ENCODE peak calls at places on chromosomes 6 and 20, in five cellular contexts. O is neuronal stem cell, X is IMR-90, Z is H9, H is H1. M is an unnamed sample.

GRCh38 chr6:106823732-106824351 is 150.7 kb downstream of the CD24 start:
- DNase-seq in O (no peak), H (peak; percentile 59), Z (peak; percentile 91), X (no peak), M (no peak)

GRCh38 chr6:109718991-109719390 is 27.9 kb downstream of the FIG4 start:
- DNase-seq in Z (no peak), O (no peak), X (peak; percentile 34), H (no peak), M (no peak)

GRCh38 chr6:1576711-1577110 is 33.0 kb upstream of the FOXC1 start:
- DNase-seq in H (no peak), Z (no peak), X (no peak), O (no peak), M (no peak)

GRCh38 chr20:20441259-20441658 is 73.4 kb downstream of the INSM1 start:
- DNase-seq in Z (no peak), H (no peak), X (no peak), O (no peak), M (no peak)

GRCh38 chr20:25867776-25868649 is 171.4 kb upstream of the ZNF337 start:
- DNase-seq in H (peak; percentile 81), X (peak; percentile 16), O (no peak), Z (peak; percentile 78), M (peak; percentile 33)

GRCh38 chr6:34938268-34938667 is 49.2 kb downstream of the ANKS1A start:
- DNase-seq in H (no peak), X (no peak), O (no peak), Z (no peak), M (no peak)

GRCh38 chr6:162403031-162403430 is 324.5 kb downstream of the PRKN start:
- DNase-seq in H (no peak), O (no peak), X (no peak), Z (no peak), M (no peak)

GRCh38 chr6:217048-217659 is 75.1 kb upstream of the DUSP22 start:
- DNase-seq in Z (peak; percentile 87), H (peak; percentile 90), O (no peak), X (no peak), M (no peak)

GRCh38 chr6:99344289-99344688 is 5.2 kb downstream of the FAXC start:
- DNase-seq in Z (no peak), O (no peak), X (peak; percentile 60), H (no peak), M (peak; percentile 22)

GRCh38 chr6:23842760-23843159 is 283.3 kb upstream of the NRSN1 start:
- DNase-seq in X (no peak), O (no peak), H (no peak), Z (no peak), M (no peak)

GRCh38 chr6:87436435-87436834 is 28.7 kb downstream of the CFAP206 start:
- DNase-seq in Z (peak; percentile 77), X (peak; percentile 73), H (peak; percentile 69), O (peak; percentile 82), M (peak; percentile 76)

GRCh38 chr6:112015725-112016124 is 38.2 kb upstream of the CCN6 start:
- DNase-seq in X (no peak), O (no peak), Z (no peak), H (no peak), M (no peak)

GRCh38 chr6:144729502-144729901 is 444.4 kb downstream of the UTRN start:
- DNase-seq in O (no peak), X (no peak), Z (no peak), H (no peak), M (no peak)

GRCh38 chr6:55827818-55828522 is 47.4 kb downstream of the BMP5 start:
- DNase-seq in Z (no peak), X (peak; percentile 33), H (no peak), O (no peak), M (no peak)

GRCh38 chr6:81450180-81450579 is 302.3 kb downstream of the TENT5A start:
- DNase-seq in Z (no peak), H (no peak), O (no peak), X (peak; percentile 67), M (peak; percentile 21)

GRCh38 chr20:33009214-33010132 is 2.0 kb downstream of the BPIFB2 start:
- DNase-seq in O (no peak), X (no peak), Z (no peak), H (no peak), M (no peak)

GRCh38 chr6:162772466-162772865 is 44.7 kb downstream of the PACRG start:
- DNase-seq in O (peak; percentile 63), Z (no peak), H (no peak), X (no peak), M (no peak)

GRCh38 chr6:125868252-125868651 is 77.5 kb downstream of the NCOA7 start:
- DNase-seq in O (no peak), Z (no peak), X (no peak), H (no peak), M (no peak)

GRCh38 chr20:33407251-33407650 is 5.9 kb upstream of the CDK5RAP1 start:
- DNase-seq in O (no peak), X (peak; percentile 36), Z (no peak), H (no peak), M (peak; percentile 32)

GRCh38 chr20:46371656-46372055 is 34.8 kb downstream of the ELMO2 start:
- DNase-seq in X (no peak), H (no peak), O (no peak), Z (no peak), M (peak; percentile 52)

GRCh38 chr6:31086788-31087440 is 25.5 kb downstream of the C6orf15 start:
- DNase-seq in Z (no peak), H (no peak), O (no peak), X (peak; percentile 84), M (peak; percentile 80)

GRCh38 chr20:20199338-20200160 is 147.2 kb downstream of the CFAP61 start:
- DNase-seq in X (no peak), Z (no peak), H (no peak), O (no peak), M (no peak)

GRCh38 chr6:110542311-110543024 is 66.1 kb upstream of the SLC22A16 start:
- DNase-seq in H (no peak), X (no peak), Z (no peak), O (no peak), M (peak; percentile 37)

GRCh38 chr6:2162089-2162465 is 83.3 kb downstream of the GMDS start:
- DNase-seq in H (no peak), Z (no peak), O (no peak), X (no peak), M (no peak)

GRCh38 chr20:59729476-59729875 is 125.1 kb downstream of the PHACTR3 start:
- DNase-seq in O (no peak), H (no peak), Z (no peak), X (no peak), M (no peak)

GRCh38 chr6:159451051-159451450 is 242.0 kb downstream of the SOD2 start:
- DNase-seq in Z (no peak), O (no peak), H (no peak), X (peak; percentile 78), M (no peak)

DNA sequence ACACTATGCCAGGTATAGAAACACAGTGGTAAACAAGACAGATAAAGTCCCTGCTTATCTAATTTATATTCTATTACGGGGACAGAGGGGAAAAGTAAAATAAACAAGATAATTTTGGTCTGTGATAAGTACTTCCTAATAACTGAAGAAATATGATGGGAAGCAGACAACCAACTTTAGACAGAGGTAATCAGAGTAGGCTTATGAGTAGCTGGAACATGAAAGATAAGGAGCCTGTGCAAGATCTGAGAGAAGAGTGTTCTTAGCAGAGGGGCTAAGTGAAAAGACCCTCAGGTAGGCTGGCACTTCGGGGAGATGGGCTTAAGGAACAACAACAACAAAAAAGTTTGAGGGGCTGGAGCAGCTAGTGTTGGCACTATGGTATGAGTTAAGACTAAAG is 4.1 kb downstream of the RNF8 start:
- DNase-seq in O (no peak), H (no peak), X (no peak), Z (no peak), M (no peak)
- H4K91ac ChIP-seq in O (no peak overlapping the region), H (no peak overlapping the region), X (no peak overlapping the region), Z (no peak overlapping the region), M (no peak overlapping the region)

DNA sequence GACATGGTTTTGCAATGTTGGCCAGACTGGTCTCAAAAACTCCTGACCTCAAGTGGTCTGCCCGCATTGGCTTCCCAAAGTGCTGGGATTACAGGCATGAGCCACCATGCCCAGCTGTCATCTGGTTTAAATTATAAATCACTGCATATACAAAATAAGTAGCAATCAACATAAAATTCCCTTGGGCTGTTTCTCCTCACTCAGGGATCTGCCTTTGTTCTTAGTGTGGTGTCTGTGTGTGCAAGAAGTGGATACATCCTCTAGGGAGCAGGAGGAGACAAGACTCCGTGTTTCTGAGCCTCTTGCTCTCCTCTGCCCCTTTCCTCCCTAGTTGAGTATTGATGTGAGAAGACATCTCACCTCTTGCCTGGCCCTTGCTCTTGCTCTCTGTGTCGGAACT is 65.2 kb upstream of the ADGRF4 start:
- DNase-seq in O (no peak), Z (no peak), X (no peak), H (no peak), M (peak; percentile 23)
- H2BK15ac ChIP-seq in O (no peak overlapping the region), Z (no peak overlapping the region), X (no peak overlapping the region), H (no peak overlapping the region), M (no peak overlapping the region)

GRCh38 chr6:52423448-52423847 is 3.3 kb downstream of the EFHC1 start:
- DNase-seq in H (no peak), Z (no peak), O (no peak), X (no peak), M (no peak)
- H4K91ac ChIP-seq in H (no peak overlapping the region), Z (no peak overlapping the region), O (no peak overlapping the region), X (peak overlapping the region; percentile 75), M (no peak overlapping the region)

GRCh38 chr20:4083103-4083864 is 67.9 kb upstream of the RNF24 start:
- DNase-seq in H (peak; percentile 56), X (no peak), O (no peak), Z (no peak), M (no peak)

GRCh38 chr20:4084721-4085120 is 69.4 kb upstream of the RNF24 start:
- DNase-seq in Z (no peak), O (no peak), X (no peak), H (no peak), M (no peak)

GRCh38 chr20:4081396-4081795 is 66.0 kb upstream of the RNF24 start:
- DNase-seq in X (no peak), H (no peak), O (no peak), Z (no peak), M (no peak)

GRCh38 chr20:4084096-4084495 is 68.7 kb upstream of the RNF24 start:
- DNase-seq in O (no peak), X (no peak), Z (no peak), H (no peak), M (no peak)

DNA sequence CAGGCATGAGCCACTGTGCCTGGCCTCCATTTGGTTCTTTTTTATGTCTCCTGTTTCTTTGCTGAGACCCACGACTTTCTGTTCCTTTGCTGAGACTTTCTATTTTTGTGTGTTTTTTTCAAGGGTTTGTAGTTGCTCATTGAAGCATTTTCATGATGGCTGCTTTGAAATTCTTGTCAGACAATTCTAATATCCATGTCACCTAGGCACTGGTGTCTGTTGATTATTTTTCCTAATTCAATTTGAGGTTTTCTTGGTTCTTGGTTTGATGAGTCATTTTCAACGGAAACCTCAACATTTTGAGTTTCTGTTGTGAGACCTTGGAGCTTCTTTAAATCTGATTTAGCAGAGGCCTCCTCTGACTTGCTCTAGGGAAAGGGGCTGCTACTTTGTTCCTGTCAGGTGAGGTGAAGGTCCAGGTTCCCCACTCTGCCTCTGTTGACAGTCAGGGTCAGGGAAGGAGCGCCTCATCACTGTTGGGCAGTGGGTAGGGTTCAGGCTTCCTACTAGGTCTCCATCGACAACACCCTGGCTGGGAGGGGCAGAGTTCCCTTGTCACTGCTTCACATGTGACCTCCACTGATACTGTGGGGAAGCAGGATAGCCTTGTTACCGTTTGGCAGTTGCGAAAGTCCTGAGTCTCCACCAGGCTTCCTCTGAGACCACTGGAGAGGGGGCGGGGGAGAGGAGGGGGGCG is 67.2 kb upstream of the RNF24 start:
- DNase-seq in X (peak; percentile 82), O (peak; percentile 33), H (no peak), Z (peak; percentile 79), M (peak; percentile 89)
- H2BK15ac ChIP-seq in X (peak overlapping the region; percentile 99), O (no peak overlapping the region), H (no peak overlapping the region), Z (no peak overlapping the region), M (no peak overlapping the region)